ENCODE peak calls at places on chromosome 6, in eight cellular contexts. U is IMR-90; F is cardiac fibroblast; B is activated B cell treated with CpG ODN at 0.5 μM for 24 hours; V is HuH-7; H is stomach; D is stimulated activated CD8-positive, alpha-beta memory T cell treated with anti-CD3 and anti-CD28 coated beads, Interleukin-7, amount 100 ng/mL, for 1 hour; R is coronary artery. P is an unnamed sample.

GRCh38 chr6:27757307-27757706 is 154.9 kb downstream of the OR2B2 start:
- DNase-seq in B (peak), V (no peak), U (no peak), D (peak), R (no peak), H (peak), F (peak), P (peak)

GRCh38 chr6:1283486-1283885 is 28.4 kb upstream of the FOXQ1 start:
- DNase-seq in R (no peak), U (no peak), B (no peak), F (no peak), D (no peak), H (no peak), V (no peak), P (no peak)

GRCh38 chr6:12163149-12163548 is 127.0 kb upstream of the EDN1 start:
- DNase-seq in F (no peak), V (no peak), R (no peak), U (no peak), D (no peak), B (no peak), H (no peak), P (no peak)

GRCh38 chr6:113481441-113481840 is 375.7 kb upstream of the MARCKS start:
- DNase-seq in U (peak), D (no peak), H (no peak), V (no peak), B (no peak), F (no peak), R (no peak), P (peak)

GRCh38 chr6:47308674-47309325 is 905 bp downstream of the TNFRSF21 start:
- DNase-seq in F (no peak), R (no peak), U (peak), B (no peak), V (peak), H (peak), D (no peak), P (peak)

GRCh38 chr6:104829183-104829958 is 30.3 kb downstream of the HACE1 start:
- DNase-seq in U (no peak), D (no peak), B (no peak), V (no peak), R (no peak), F (no peak), H (no peak), P (no peak)

GRCh38 chr6:56144538-56145324 is 102.6 kb downstream of the COL21A1 start:
- DNase-seq in F (peak), V (no peak), U (peak), B (no peak), H (no peak), R (no peak), D (no peak), P (no peak)

GRCh38 chr6:56955171-56956155 is 556 bp downstream of the BEND6 start:
- DNase-seq in V (peak), U (peak), R (peak), H (peak), D (peak), B (peak), F (peak), P (peak)

GRCh38 chr6:30206799-30207618 is 6.2 kb downstream of the TRIM26 start:
- DNase-seq in U (peak), B (no peak), V (peak), H (peak), R (no peak), D (no peak), F (peak), P (no peak)

GRCh38 chr6:105789935-105790334 is 296.2 kb upstream of the PRDM1 start:
- DNase-seq in B (no peak), H (no peak), R (no peak), F (no peak), V (no peak), D (no peak), U (no peak), P (no peak)

GRCh38 chr6:69813508-69813907 is 16.7 kb upstream of the LMBRD1 start:
- DNase-seq in F (no peak), V (no peak), H (no peak), R (no peak), U (no peak), D (no peak), B (no peak), P (no peak)

GRCh38 chr6:125781307-125781868 is 9.4 kb upstream of the NCOA7 start:
- DNase-seq in H (peak), R (no peak), D (no peak), V (no peak), B (no peak), U (peak), F (no peak), P (no peak)

GRCh38 chr6:50721978-50722377 is 8.7 kb downstream of the TFAP2D start:
- DNase-seq in V (no peak), F (no peak), H (no peak), D (no peak), R (no peak), B (no peak), U (no peak), P (no peak)

GRCh38 chr6:108588586-108588985 is 27.9 kb downstream of the FOXO3 start:
- DNase-seq in H (no peak), B (no peak), F (peak), V (no peak), R (no peak), D (no peak), U (peak), P (no peak)

GRCh38 chr6:131937219-131937618 is 14.0 kb downstream of the CCN2 start:
- DNase-seq in R (no peak), V (no peak), F (peak), H (no peak), U (no peak), B (no peak), D (no peak), P (no peak)

GRCh38 chr6:5851261-5851757 is 155.4 kb downstream of the NRN1 start:
- DNase-seq in H (peak), V (no peak), F (peak), R (no peak), D (peak), U (no peak), B (peak), P (peak)

GRCh38 chr6:14968056-14968643 is 277.7 kb upstream of the JARID2 start:
- DNase-seq in V (no peak), B (no peak), R (no peak), U (no peak), F (no peak), H (no peak), D (no peak), P (no peak)

GRCh38 chr6:80060774-80061173 is 45.7 kb upstream of the BCKDHB start:
- DNase-seq in D (no peak), F (no peak), R (no peak), H (no peak), U (no peak), B (no peak), V (no peak), P (no peak)

GRCh38 chr6:126876446-126876845 is 242.0 kb upstream of the RSPO3 start:
- DNase-seq in U (no peak), F (no peak), H (no peak), R (no peak), B (no peak), V (no peak), D (no peak), P (no peak)

GRCh38 chr6:115551510-115551909 is 509.2 kb downstream of the FRK start:
- DNase-seq in B (no peak), U (no peak), H (no peak), R (no peak), V (no peak), F (no peak), D (no peak), P (no peak)

GRCh38 chr6:2449572-2449940 is 204.2 kb upstream of the GMDS start:
- DNase-seq in B (no peak), U (no peak), V (no peak), F (no peak), R (no peak), D (no peak), H (no peak), P (no peak)

GRCh38 chr6:42532038-42532669 is 31.7 kb upstream of the UBR2 start:
- DNase-seq in U (peak), V (peak), H (no peak), D (no peak), R (no peak), F (peak), B (no peak), P (no peak)

GRCh38 chr6:83365931-83366330 is 64.9 kb downstream of the ME1 start:
- DNase-seq in B (no peak), U (peak), D (no peak), V (no peak), F (peak), H (no peak), R (no peak), P (no peak)

GRCh38 chr6:14192186-14192788 is 74.7 kb downstream of the CD83 start:
- DNase-seq in B (no peak), V (no peak), R (no peak), D (no peak), U (no peak), F (peak), H (no peak), P (no peak)

GRCh38 chr6:158536084-158536890 is 23.6 kb upstream of the TMEM181 start:
- DNase-seq in F (peak), V (peak), R (no peak), U (peak), D (peak), H (peak), B (peak), P (peak)

GRCh38 chr6:13484138-13484708 is 3.2 kb downstream of the GFOD1 start:
- DNase-seq in U (no peak), B (no peak), V (no peak), H (no peak), D (no peak), R (no peak), F (no peak), P (no peak)

GRCh38 chr6:156686429-156686939 is 90.7 kb upstream of the ARID1B start:
- DNase-seq in F (peak), U (peak), H (peak), V (peak), D (peak), R (no peak), B (no peak), P (no peak)

P was measured in upper lobe of left lung.